ENCODE peak calls at places on chromosome 6, in nine cellular contexts. D is thoracic aorta, C is left ventricle myocardium inferior, T is lung, L is GM12865, W is B cell, M is neural progenitor cell, J is ascending aorta, H is SK-N-SH. B is an unnamed sample.

GRCh38 chr6:134007077-134007476 is 45.3 kb downstream of the SLC2A12 start:
- DNase-seq in C (no peak), T (peak), M (no peak), H (no peak), L (no peak), W (no peak), D (no peak), J (no peak), B (no peak)

GRCh38 chr6:14518515-14519217 is 401.1 kb downstream of the CD83 start:
- DNase-seq in J (no peak), L (no peak), M (no peak), C (no peak), T (no peak), W (no peak), D (no peak), H (peak), B (no peak)

GRCh38 chr6:110523461-110524021 is 47.1 kb upstream of the SLC22A16 start:
- DNase-seq in L (no peak), D (no peak), H (no peak), M (no peak), W (no peak), J (no peak), T (no peak), C (no peak), B (no peak)

GRCh38 chr6:43284986-43285385 is 13.1 kb upstream of the SLC22A7 start:
- DNase-seq in H (no peak), J (no peak), W (no peak), L (no peak), D (no peak), T (no peak), M (no peak), C (no peak), B (no peak)

GRCh38 chr6:166955121-166955864 is 1.1 kb downstream of the RNASET2 start:
- DNase-seq in M (peak), H (peak), C (peak), W (peak), L (peak), D (no peak), T (peak), J (peak), B (peak)

GRCh38 chr6:112576421-112576820 is 229.3 kb downstream of the RFPL4B start:
- DNase-seq in J (no peak), W (no peak), D (no peak), H (no peak), T (no peak), C (no peak), L (no peak), M (no peak), B (no peak)

GRCh38 chr6:157381631-157382621 is 936 bp downstream of the ZDHHC14 start:
- DNase-seq in W (peak), T (peak), M (peak), H (peak), L (peak), D (no peak), J (peak), C (peak), B (peak)

GRCh38 chr6:122374307-122374706 is 25.1 kb upstream of the HSF2 start:
- DNase-seq in J (no peak), M (no peak), T (no peak), W (no peak), C (no peak), H (no peak), D (no peak), L (peak), B (no peak)

GRCh38 chr6:90295854-90296345 is 743 bp downstream of the BACH2 start:
- DNase-seq in D (no peak), M (peak), C (peak), H (peak), J (peak), L (peak), W (peak), T (peak), B (peak)

GRCh38 chr6:138078491-138078890 is 28.7 kb downstream of the PERP start:
- DNase-seq in J (no peak), T (no peak), M (no peak), L (no peak), C (no peak), H (no peak), D (no peak), W (no peak), B (no peak)

GRCh38 chr6:90074161-90074560 is 179.9 kb downstream of the GJA10 start:
- DNase-seq in D (no peak), J (no peak), L (no peak), H (no peak), T (no peak), W (no peak), C (no peak), M (peak), B (no peak)

GRCh38 chr6:166504100-166504499 is 82.4 kb downstream of the RAMACL start:
- DNase-seq in T (no peak), W (no peak), L (no peak), J (no peak), C (no peak), D (no peak), H (no peak), M (no peak), B (no peak)

GRCh38 chr6:145015739-145016558 is 719.4 kb downstream of the EPM2A start:
- DNase-seq in W (no peak), D (no peak), M (no peak), H (no peak), J (no peak), C (no peak), L (peak), T (no peak), B (peak)

GRCh38 chr6:19472168-19472567 is 365.0 kb upstream of the ID4 start:
- DNase-seq in M (no peak), D (no peak), J (no peak), W (no peak), C (no peak), T (no peak), H (no peak), L (no peak), B (no peak)

GRCh38 chr6:168163096-168163731 is 84.2 kb upstream of the FRMD1 start:
- DNase-seq in D (no peak), J (no peak), M (peak), C (no peak), T (no peak), W (no peak), L (no peak), H (peak), B (no peak)

GRCh38 chr6:158060447-158061360 is 79.0 kb downstream of the SYNJ2 start:
- DNase-seq in D (peak), L (no peak), T (peak), M (no peak), J (peak), W (no peak), H (peak), C (peak), B (no peak)

GRCh38 chr6:144194293-144194828 is 44.0 kb downstream of the STX11 start:
- DNase-seq in C (no peak), H (no peak), T (no peak), D (no peak), L (no peak), W (no peak), J (no peak), M (no peak), B (no peak)

GRCh38 chr6:134551245-134551960 is 233.5 kb upstream of the SGK1 start:
- DNase-seq in D (no peak), T (no peak), M (no peak), L (no peak), H (no peak), W (no peak), J (no peak), C (no peak), B (no peak)

GRCh38 chr6:41939848-41940758 is 1.5 kb downstream of the CCND3 start:
- DNase-seq in D (no peak), J (no peak), W (no peak), M (peak), C (peak), T (peak), H (no peak), L (peak), B (peak)

GRCh38 chr6:134870677-134871498 is 79.0 kb downstream of the ALDH8A1 start:
- DNase-seq in M (no peak), D (no peak), W (no peak), C (no peak), L (peak), T (no peak), J (no peak), H (no peak), B (no peak)

GRCh38 chr6:142737368-142738060 is 207.5 kb downstream of the HIVEP2 start:
- DNase-seq in D (no peak), J (no peak), M (no peak), T (no peak), H (no peak), L (no peak), C (no peak), W (no peak), B (no peak)

GRCh38 chr6:112881027-112881426 is 533.9 kb downstream of the RFPL4B start:
- DNase-seq in M (peak), L (peak), C (no peak), H (no peak), W (no peak), T (no peak), D (no peak), J (no peak), B (no peak)

GRCh38 chr6:13091192-13091591 is 237.1 kb downstream of the TBC1D7 start:
- DNase-seq in L (no peak), C (no peak), M (no peak), H (no peak), D (peak), T (no peak), W (no peak), J (peak), B (no peak)

GRCh38 chr6:70221025-70221714 is 81.7 kb downstream of the COL9A1 start:
- DNase-seq in C (no peak), D (no peak), H (peak), T (no peak), L (peak), W (peak), M (peak), J (no peak), B (peak)

GRCh38 chr6:167985911-167986595 is 11.4 kb upstream of the KIF25 start:
- DNase-seq in M (no peak), H (no peak), T (no peak), D (no peak), J (no peak), C (no peak), L (no peak), W (no peak), B (no peak)

GRCh38 chr6:11366934-11367637 is 134.6 kb upstream of the NEDD9 start:
- DNase-seq in H (no peak), C (no peak), W (no peak), T (no peak), D (no peak), L (no peak), M (peak), J (no peak), B (no peak)

GRCh38 chr6:32415521-32416019 is 8.6 kb upstream of the BTNL2 start:
- DNase-seq in T (peak), M (peak), J (peak), C (peak), W (peak), D (peak), L (peak), H (peak), B (peak)

GRCh38 chr6:74256387-74257180 is 560.6 kb downstream of the CD109 start:
- DNase-seq in W (no peak), T (no peak), L (no peak), D (no peak), J (no peak), M (no peak), H (no peak), C (no peak), B (no peak)

GRCh38 chr6:170027111-170028043 is 263.5 kb downstream of the DLL1 start:
- DNase-seq in D (no peak), L (no peak), J (peak), T (no peak), M (no peak), W (no peak), C (no peak), H (no peak), B (no peak)

GRCh38 chr6:15913001-15913400 is 215.9 kb upstream of the MYLIP start:
- DNase-seq in T (no peak), H (no peak), W (no peak), D (no peak), L (no peak), M (no peak), C (no peak), J (no peak), B (no peak)
- TF ChIP-seq CTCF in T (no peak), H (no peak), W (no peak), D (no peak), L (no peak), M (no peak), C (no peak), J (no peak), B (no peak)

GRCh38 chr6:155889405-155889804 is 433.8 kb upstream of the NOX3 start:
- DNase-seq in D (no peak), T (no peak), J (no peak), L (no peak), W (no peak), M (peak), C (no peak), H (no peak), B (no peak)

GRCh38 chr6:155894262-155894661 is 438.6 kb upstream of the NOX3 start:
- DNase-seq in W (no peak), C (no peak), T (no peak), J (no peak), M (no peak), L (no peak), H (no peak), D (no peak), B (no peak)

GRCh38 chr6:155894758-155895157 is 439.1 kb upstream of the NOX3 start:
- DNase-seq in W (no peak), C (no peak), M (no peak), D (no peak), J (no peak), L (no peak), H (no peak), T (no peak), B (no peak)

GRCh38 chr6:155887431-155887830 is 431.8 kb upstream of the NOX3 start:
- DNase-seq in H (no peak), J (no peak), L (no peak), D (no peak), M (no peak), T (no peak), C (no peak), W (no peak), B (no peak)

DNA sequence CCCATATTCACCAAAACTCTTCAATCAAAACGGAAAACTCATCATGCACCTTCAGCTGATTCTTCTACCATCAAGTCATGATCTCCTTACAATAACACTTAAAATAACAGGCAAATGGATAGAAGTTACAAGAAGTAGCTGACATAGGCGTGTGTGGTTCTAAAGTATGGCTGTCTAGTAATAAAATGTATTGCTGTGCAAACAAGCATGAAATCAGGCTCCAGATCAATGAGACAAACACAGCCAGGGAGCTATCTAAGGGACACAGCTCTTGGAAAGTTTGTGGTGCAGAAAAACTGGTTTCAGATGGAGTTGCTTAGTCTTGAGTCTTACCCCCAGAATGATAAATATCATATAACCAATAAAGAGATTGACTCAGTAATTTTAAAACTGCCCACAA is 434.8 kb upstream of the NOX3 start:
- DNase-seq in H (no peak), L (no peak), W (no peak), M (no peak), C (no peak), D (no peak), T (no peak), J (no peak), B (no peak)
- TF ChIP-seq CTCF in H (no peak), L (no peak), W (no peak), M (no peak), C (no peak), D (no peak), T (no peak), J (no peak), B (no peak)

DNA sequence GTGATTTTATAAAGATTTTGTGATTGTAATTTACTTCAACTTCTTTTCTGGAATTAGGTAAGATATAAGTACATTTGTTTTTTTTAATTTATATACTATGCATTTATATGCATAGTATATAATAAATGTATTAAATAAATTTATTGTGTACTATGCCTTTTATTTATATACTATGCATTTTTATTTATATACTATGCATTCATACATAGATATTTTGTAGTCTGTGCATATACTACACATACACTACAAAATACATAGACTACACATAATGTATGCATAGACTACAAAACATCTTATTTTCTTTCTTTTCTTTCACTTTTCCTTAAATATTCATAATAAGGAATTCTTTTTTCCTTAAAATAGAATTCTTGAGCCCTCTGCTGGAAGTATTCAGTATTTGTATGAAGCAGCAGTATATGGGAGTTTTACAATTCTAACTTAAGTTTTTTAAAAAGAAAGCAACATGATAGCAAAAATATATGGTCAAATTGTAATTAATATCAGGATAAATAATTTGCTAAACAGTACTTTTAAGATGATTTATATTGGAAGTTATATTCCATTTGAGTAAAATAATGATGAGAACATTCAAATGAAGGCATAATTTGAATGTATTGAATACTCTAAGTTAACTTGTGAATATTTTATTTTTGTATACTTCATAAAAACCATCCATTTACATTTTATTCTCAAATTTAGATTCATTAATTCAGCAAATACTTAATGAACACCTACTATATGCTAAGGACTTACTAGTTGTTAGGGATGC is 129.3 kb downstream of the KLHL32 start:
- DNase-seq in L (no peak), H (peak), T (no peak), W (no peak), M (peak), D (no peak), J (no peak), C (no peak), B (no peak)
- TF ChIP-seq CTCF in L (peak), H (peak), T (no peak), W (peak), M (peak), D (peak), J (no peak), C (peak), B (peak)

GRCh38 chr6:108638993-108639392 is 78.3 kb downstream of the FOXO3 start:
- DNase-seq in M (peak), C (no peak), W (no peak), L (no peak), J (no peak), H (no peak), D (no peak), T (no peak), B (no peak)
- TF ChIP-seq CTCF in M (no peak), C (no peak), W (no peak), L (no peak), J (no peak), H (no peak), D (no peak), T (no peak), B (no peak)

GRCh38 chr6:152981219-152981618 is 1.6 kb downstream of the FBXO5 start:
- DNase-seq in C (no peak), L (no peak), D (no peak), M (no peak), J (no peak), H (no peak), W (no peak), T (no peak), B (no peak)

GRCh38 chr6:152981989-152982767 is 663 bp downstream of the FBXO5 start:
- DNase-seq in C (no peak), L (peak), H (peak), M (peak), T (no peak), W (peak), J (no peak), D (no peak), B (peak)

GRCh38 chr6:152984387-152984872 is 1.6 kb upstream of the FBXO5 start:
- DNase-seq in H (no peak), M (peak), W (no peak), C (no peak), J (no peak), D (no peak), T (no peak), L (peak), B (no peak)

GRCh38 chr6:152983637-152984386 is 971 bp upstream of the FBXO5 start:
- DNase-seq in H (peak), D (peak), C (peak), J (peak), W (peak), T (peak), L (peak), M (peak), B (peak)

GRCh38 chr6:152982768-152983636 is at the start of gene FBXO5:
- DNase-seq in L (peak), J (peak), D (peak), C (peak), M (peak), T (peak), W (peak), H (peak), B (peak)
- TF ChIP-seq CTCF in L (no peak), J (no peak), D (no peak), C (no peak), M (no peak), T (no peak), W (no peak), H (no peak), B (no peak)

GRCh38 chr6:105317607-105318533 is 85.0 kb downstream of the PREP start:
- DNase-seq in C (no peak), D (no peak), H (no peak), W (no peak), L (peak), T (no peak), M (peak), J (no peak), B (peak)
- TF ChIP-seq CTCF in C (peak), D (peak), H (peak), W (peak), L (peak), T (no peak), M (peak), J (no peak), B (peak)

DNA sequence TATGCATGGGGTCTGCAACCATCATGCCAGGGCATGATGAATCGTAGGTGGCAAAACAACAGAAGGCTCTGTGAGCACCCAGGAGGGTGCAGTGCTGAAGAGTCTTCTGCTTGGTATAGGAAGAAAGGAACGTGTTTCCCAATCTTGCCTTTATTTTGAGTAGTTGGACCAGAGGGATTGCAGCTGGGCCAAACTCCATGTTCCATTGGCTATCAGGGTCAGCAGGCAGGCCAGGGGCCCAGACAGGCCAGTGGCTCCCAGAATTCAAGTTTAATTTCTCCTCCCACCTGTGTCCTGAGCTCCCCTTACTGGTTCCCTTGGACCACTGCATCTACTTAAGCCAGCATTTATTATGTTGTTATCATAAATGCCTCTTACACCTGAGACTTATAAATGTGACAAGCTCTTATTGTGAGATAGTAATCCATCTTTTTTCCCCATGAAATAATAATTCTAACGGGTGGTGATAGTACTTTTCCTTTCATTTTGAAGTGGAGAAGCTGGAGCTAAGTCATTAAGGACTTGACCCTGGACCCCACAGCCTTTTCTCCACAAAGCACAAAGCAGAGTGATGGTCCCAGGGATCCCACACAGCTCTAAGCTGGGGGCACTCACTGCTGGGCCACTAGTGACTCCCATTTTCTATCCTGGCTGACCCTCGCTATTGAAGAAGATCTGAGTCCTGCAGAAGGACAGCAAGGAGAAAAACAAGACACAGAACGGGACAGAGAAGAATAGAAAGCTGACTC is 809 bp upstream of the TRIM38 start:
- DNase-seq in W (no peak), D (no peak), L (peak), J (no peak), H (no peak), T (no peak), C (no peak), M (no peak), B (no peak)
- TF ChIP-seq CTCF in W (no peak), D (no peak), L (peak), J (peak), H (no peak), T (no peak), C (no peak), M (no peak), B (no peak)

GRCh38 chr6:35148167-35148741 is 7.1 kb upstream of the TCP11 start:
- DNase-seq in T (no peak), L (peak), D (no peak), C (no peak), M (peak), H (no peak), W (no peak), J (no peak), B (peak)

GRCh38 chr6:35147101-35147885 is 6.2 kb upstream of the TCP11 start:
- DNase-seq in T (no peak), J (no peak), L (no peak), D (no peak), C (no peak), M (peak), H (no peak), W (no peak), B (no peak)

GRCh38 chr6:35149891-35150566 is 8.9 kb upstream of the TCP11 start:
- DNase-seq in J (no peak), T (no peak), D (no peak), H (no peak), C (no peak), M (no peak), L (no peak), W (no peak), B (no peak)

GRCh38 chr6:35145757-35146156 is 4.6 kb upstream of the TCP11 start:
- DNase-seq in W (no peak), T (no peak), H (no peak), C (no peak), D (no peak), M (no peak), L (no peak), J (no peak), B (no peak)

GRCh38 chr6:35146453-35146852 is 5.3 kb upstream of the TCP11 start:
- DNase-seq in T (peak), H (peak), D (no peak), L (peak), J (peak), M (peak), C (peak), W (no peak), B (peak)
- TF ChIP-seq CTCF in T (peak), H (peak), D (peak), L (peak), J (peak), M (peak), C (peak), W (no peak), B (peak)

B was measured in activated CD8-positive, alpha-beta T cell treated with anti-CD3 and anti-CD28 coated beads for 36 hours.